ENCODE peak calls at places on chromosomes 3 and 15, in ten cellular contexts. T, A, L, W, Z, U, I, G, H and K are unnamed samples.

GRCh38 chr3:170058127-170058526 is 20.3 kb downstream of the GPR160 start:
- DNase-seq in I (no peak), W (no peak), Z (no peak), A (no peak), L (no peak), H (no peak), G (no peak), T (no peak), U (no peak), K (no peak)

GRCh38 chr3:156291269-156292123 is 171.1 kb downstream of the KCNAB1 start:
- DNase-seq in A (peak; percentile 24), W (no peak), T (no peak), U (no peak), Z (no peak), H (no peak), I (no peak), L (no peak), G (no peak), K (no peak)

GRCh38 chr3:39141211-39141995 is 12.0 kb downstream of the CSRNP1 start:
- DNase-seq in I (peak; percentile 91), W (no peak), G (no peak), L (no peak), Z (peak; percentile 45), H (peak; percentile 62), U (peak; percentile 95), T (no peak), A (no peak), K (no peak)

GRCh38 chr3:82627733-82628132 is 866.3 kb upstream of the GBE1 start:
- DNase-seq in G (no peak), W (no peak), U (no peak), Z (no peak), I (no peak), T (no peak), L (no peak), H (no peak), A (no peak), K (no peak)

GRCh38 chr15:45254405-45255293 is 2.6 kb downstream of the SLC28A2 start:
- DNase-seq in U (no peak), I (no peak), Z (no peak), W (no peak), L (no peak), T (no peak), A (no peak), G (no peak), H (no peak), K (no peak)

GRCh38 chr15:55991841-55992768 is 1.3 kb downstream of the NEDD4 start:
- DNase-seq in A (no peak), L (no peak), U (no peak), Z (no peak), T (no peak), G (no peak), H (no peak), W (no peak), I (no peak), K (no peak)

GRCh38 chr3:169618894-169619792 is 44.4 kb downstream of the MECOM start:
- DNase-seq in A (peak; percentile 16), H (no peak), W (no peak), U (no peak), L (no peak), I (no peak), Z (no peak), G (no peak), T (no peak), K (no peak)

GRCh38 chr3:13500133-13500885 is 20.2 kb downstream of the HDAC11 start:
- DNase-seq in I (no peak), H (no peak), L (no peak), A (peak; percentile 40), U (no peak), W (no peak), Z (no peak), T (no peak), G (peak; percentile 75), K (no peak)

GRCh38 chr3:33918357-33918756 is 119.9 kb downstream of the PDCD6IP start:
- DNase-seq in U (no peak), L (no peak), T (no peak), A (no peak), I (no peak), G (no peak), H (no peak), Z (no peak), W (no peak), K (no peak)

DNA sequence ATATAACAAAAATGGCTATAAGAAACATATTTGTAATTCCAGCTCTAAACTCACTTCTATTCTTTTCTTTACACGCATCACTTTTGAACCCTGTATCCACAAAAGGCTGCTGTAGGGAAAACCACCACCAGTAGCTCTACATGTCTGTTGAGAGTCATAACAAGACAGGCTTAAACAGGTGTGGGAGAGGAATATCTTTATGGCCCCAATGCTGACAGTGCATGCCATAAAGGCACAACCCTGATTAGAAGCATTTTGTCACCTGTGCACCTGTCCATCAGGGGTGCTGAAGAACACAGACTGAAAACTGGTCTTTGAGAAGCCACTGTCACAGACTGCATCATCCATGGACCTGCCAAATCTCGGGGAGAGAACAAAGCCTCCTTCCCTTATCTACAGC is 11.5 kb upstream of the CSPG5 start:
- DNase-seq in I (no peak), U (no peak), G (no peak), Z (no peak), W (no peak), T (no peak), H (no peak), A (no peak), L (no peak), K (no peak)
- TF ChIP-seq POLR2A in I (no peak), U (no peak), G (no peak), Z (no peak), W (no peak), T (no peak), H (no peak), A (no peak), L (no peak), K (no peak)

DNA sequence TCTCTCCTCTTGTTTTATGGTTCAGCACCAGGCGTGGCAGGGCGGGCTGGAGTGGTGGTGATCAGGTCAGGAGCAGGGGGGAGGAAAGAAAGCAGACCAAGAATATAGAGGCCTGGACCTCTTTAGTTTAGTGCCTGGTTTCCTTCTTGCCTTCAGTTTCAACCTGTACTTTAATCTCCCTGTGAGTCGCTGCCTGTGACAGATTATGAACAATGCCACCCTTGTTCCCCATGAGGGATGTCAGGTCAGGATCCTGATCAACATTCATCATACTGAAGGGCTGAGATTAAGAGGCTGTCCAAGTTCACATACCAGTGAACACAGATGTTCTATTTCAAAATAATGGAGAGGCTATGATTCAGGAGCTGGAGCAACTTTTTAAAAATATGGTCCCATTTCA is 11.4 kb downstream of the ENTPD3 start:
- DNase-seq in I (no peak), U (no peak), H (no peak), A (no peak), W (peak; percentile 71), L (no peak), T (no peak), G (no peak), Z (no peak), K (no peak)
- H3K4me1 ChIP-seq in I (no peaks in the 10 kb centered on the region), U (no peaks in the 10 kb centered on the region), H (peaks cover 1% of the 10 kb centered on the region), A (no peaks in the 10 kb centered on the region), W (peaks cover 13% of the 10 kb centered on the region), L (no peaks in the 10 kb centered on the region), T (no peaks in the 10 kb centered on the region), G (no peaks in the 10 kb centered on the region), Z (no peaks in the 10 kb centered on the region), K (no peaks in the 10 kb centered on the region)

GRCh38 chr15:72271221-72271620 is 1.1 kb downstream of the PARP6 start:
- DNase-seq in U (no peak), H (no peak), G (no peak), T (no peak), I (no peak), W (no peak), A (no peak), L (no peak), Z (no peak), K (no peak)
- H3K4me3 ChIP-seq in U (peak overlapping the region; percentile 83), H (no peak overlapping the region), G (peak overlapping the region; percentile 80), T (peak overlapping the region; percentile 86), I (peak overlapping the region; percentile 84), W (no peak overlapping the region), A (no peak overlapping the region), L (peak overlapping the region; percentile 79), Z (no peak overlapping the region), K (peak overlapping the region; percentile 90)

GRCh38 chr3:4813855-4814254 is 165.4 kb upstream of the BHLHE40 start:
- DNase-seq in A (no peak), I (no peak), T (no peak), G (no peak), Z (no peak), H (no peak), U (no peak), L (no peak), W (no peak), K (no peak)

GRCh38 chr3:4816306-4816705 is 162.9 kb upstream of the BHLHE40 start:
- DNase-seq in H (no peak), U (no peak), A (no peak), I (no peak), T (no peak), L (no peak), W (no peak), Z (no peak), G (no peak), K (no peak)

GRCh38 chr3:4816718-4817117 is 162.5 kb upstream of the BHLHE40 start:
- DNase-seq in A (no peak), Z (no peak), L (no peak), W (no peak), T (no peak), I (no peak), H (no peak), U (no peak), G (no peak), K (no peak)

GRCh38 chr3:4814302-4814903 is 164.8 kb upstream of the BHLHE40 start:
- DNase-seq in W (no peak), H (no peak), T (no peak), A (no peak), G (no peak), Z (no peak), L (no peak), I (no peak), U (no peak), K (no peak)

DNA sequence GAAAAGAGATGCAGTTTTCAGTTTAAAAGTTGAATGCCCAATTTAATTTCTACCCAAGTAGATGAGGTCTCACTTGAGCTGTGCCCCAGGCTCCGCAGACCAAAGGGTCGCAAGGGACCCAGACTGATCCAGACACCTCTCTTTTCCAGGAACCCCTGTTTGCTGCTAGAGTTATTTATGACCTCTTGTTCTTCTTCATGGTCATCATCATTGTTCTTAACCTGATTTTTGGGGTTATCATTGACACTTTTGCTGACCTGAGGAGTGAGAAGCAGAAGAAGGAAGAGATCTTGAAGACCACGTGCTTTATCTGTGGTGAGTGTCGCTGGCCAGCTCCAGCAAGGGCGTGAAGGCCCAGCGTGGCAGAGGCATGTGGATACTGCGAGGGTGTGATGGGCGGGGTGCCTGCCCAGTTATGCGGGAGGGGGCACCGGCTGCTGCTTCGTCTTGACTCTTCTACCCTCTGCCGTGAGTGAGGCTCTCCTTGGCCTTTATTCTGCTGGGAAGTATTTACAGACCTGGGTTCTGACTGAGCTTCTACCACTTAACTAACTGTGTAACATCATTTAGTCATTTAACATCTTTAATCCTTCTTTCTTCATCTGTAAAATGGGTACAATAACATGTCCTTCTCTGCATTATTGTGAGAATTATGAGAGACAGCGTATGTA is 164.2 kb upstream of the BHLHE40 start:
- DNase-seq in H (no peak), I (no peak), T (no peak), U (no peak), L (no peak), W (no peak), G (no peak), Z (no peak), A (no peak), K (no peak)
- TF ChIP-seq POLR2A in H (no peak), I (no peak), T (no peak), U (no peak), L (no peak), W (no peak), G (no peak), Z (no peak), A (no peak), K (no peak)

GRCh38 chr3:64354956-64355355 is 129.7 kb upstream of the PRICKLE2 start:
- DNase-seq in A (no peak), U (no peak), W (no peak), Z (no peak), I (no peak), L (no peak), H (no peak), G (no peak), T (no peak), K (no peak)
- H3K4me1 ChIP-seq in A (peaks cover 4% of the 10 kb centered on the region), U (peaks cover 4% of the 10 kb centered on the region), W (no peaks in the 10 kb centered on the region), Z (no peaks in the 10 kb centered on the region), I (peaks cover 16% of the 10 kb centered on the region), L (no peaks in the 10 kb centered on the region), H (peaks cover 7% of the 10 kb centered on the region), G (peaks cover 39% of the 10 kb centered on the region), T (peaks cover 8% of the 10 kb centered on the region), K (peaks cover 7% of the 10 kb centered on the region)